ENCODE peak calls at places on chromosomes 1 and 21, in eight cellular contexts. A is GM20000, C is RWPE1, D is kidney epithelial cell, Y is tibial artery, W is BE2C, Q is transverse colon, M is WTC11. F is an unnamed sample.

GRCh38 chr1:206048582-206048981 is 4.4 kb upstream of the RHEX start:
- DNase-seq in D (no peak), Q (peak), M (no peak), C (no peak), A (no peak), W (no peak), Y (no peak), F (no peak)

GRCh38 chr1:87899746-87900145 is 571.1 kb downstream of the LMO4 start:
- DNase-seq in M (no peak), Q (no peak), Y (no peak), W (no peak), D (no peak), A (no peak), C (no peak), F (no peak)

GRCh38 chr1:173201968-173202367 is 5.2 kb downstream of the TNFSF4 start:
- DNase-seq in M (no peak), C (no peak), A (no peak), W (no peak), Q (no peak), Y (no peak), D (no peak), F (no peak)

GRCh38 chr1:57122031-57122430 is 156.2 kb upstream of the C8B start:
- DNase-seq in A (no peak), C (no peak), Y (no peak), D (no peak), M (no peak), Q (no peak), W (no peak), F (no peak)

GRCh38 chr1:30375156-30375555 is 348.2 kb downstream of the MATN1 start:
- DNase-seq in M (no peak), Q (no peak), D (no peak), A (no peak), C (no peak), W (no peak), Y (no peak), F (no peak)

GRCh38 chr1:219427989-219428388 is 184.9 kb downstream of the ZC3H11B start:
- DNase-seq in Y (no peak), Q (no peak), C (no peak), D (no peak), A (no peak), W (no peak), M (no peak), F (no peak)

GRCh38 chr1:184858288-184858687 is 103.6 kb upstream of the EDEM3 start:
- DNase-seq in Q (no peak), A (no peak), W (no peak), C (no peak), Y (no peak), D (no peak), M (no peak), F (no peak)

GRCh38 chr1:50531027-50531426 is 107.8 kb upstream of the DMRTA2 start:
- DNase-seq in Y (no peak), Q (no peak), W (no peak), A (no peak), C (no peak), D (no peak), M (no peak), F (no peak)

GRCh38 chr1:216140650-216141547 is 282.3 kb downstream of the USH2A start:
- DNase-seq in C (no peak), W (no peak), A (no peak), Q (no peak), Y (no peak), D (no peak), M (no peak), F (no peak)

GRCh38 chr1:226404904-226405222 is 3.0 kb downstream of the PARP1 start:
- DNase-seq in W (no peak), C (no peak), Y (no peak), M (peak), A (no peak), D (no peak), Q (no peak), F (no peak)

GRCh38 chr1:6040444-6040843 is 5.2 kb upstream of the KCNAB2 start:
- DNase-seq in D (no peak), W (no peak), Q (no peak), C (no peak), A (no peak), Y (no peak), M (no peak), F (no peak)

GRCh38 chr1:85048296-85049064 is at the start of gene MCOLN3:
- DNase-seq in Y (no peak), Q (peak), D (no peak), W (peak), C (peak), A (peak), M (peak), F (peak)

GRCh38 chr1:209875510-209875909 is 47.7 kb downstream of the UTP25 start:
- DNase-seq in M (peak), C (no peak), Q (no peak), D (no peak), W (peak), Y (no peak), A (no peak), F (no peak)
- TF ChIP-seq CTCF in M (no peak), C (no peak), Q (no peak), D (peak), W (peak), Y (no peak), A (no peak), F (no peak)

GRCh38 chr1:68454534-68454933 is 4.8 kb upstream of the RPE65 start:
- DNase-seq in D (no peak), M (no peak), A (no peak), Y (no peak), W (no peak), C (no peak), Q (no peak), F (no peak)
- TF ChIP-seq CTCF in D (no peak), M (no peak), A (no peak), Y (no peak), W (no peak), C (no peak), Q (no peak), F (no peak)

DNA sequence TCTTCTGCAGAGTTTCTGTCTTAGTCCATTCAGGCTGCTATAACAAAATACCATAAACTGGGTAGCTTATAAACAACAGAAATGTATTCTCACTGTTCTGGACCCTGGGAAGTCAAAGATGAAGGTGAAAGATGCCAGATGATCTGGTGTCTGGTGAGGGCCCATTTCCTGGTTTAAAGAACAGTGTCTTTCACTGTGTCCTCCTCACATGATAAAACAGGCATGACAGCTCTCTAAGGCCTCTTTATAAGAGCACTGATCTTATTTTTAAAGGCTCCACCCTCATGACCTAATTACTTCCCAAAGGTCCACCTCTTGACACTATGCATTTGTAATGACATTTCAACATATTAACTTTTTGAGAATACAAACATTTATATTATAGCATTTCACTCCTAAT is 250.2 kb upstream of the ZRANB2 start:
- DNase-seq in A (no peak), W (no peak), D (no peak), C (no peak), M (no peak), Y (no peak), Q (no peak), F (no peak)
- TF ChIP-seq CTCF in A (no peak), W (no peak), D (no peak), C (no peak), M (no peak), Y (no peak), Q (no peak), F (no peak)

DNA sequence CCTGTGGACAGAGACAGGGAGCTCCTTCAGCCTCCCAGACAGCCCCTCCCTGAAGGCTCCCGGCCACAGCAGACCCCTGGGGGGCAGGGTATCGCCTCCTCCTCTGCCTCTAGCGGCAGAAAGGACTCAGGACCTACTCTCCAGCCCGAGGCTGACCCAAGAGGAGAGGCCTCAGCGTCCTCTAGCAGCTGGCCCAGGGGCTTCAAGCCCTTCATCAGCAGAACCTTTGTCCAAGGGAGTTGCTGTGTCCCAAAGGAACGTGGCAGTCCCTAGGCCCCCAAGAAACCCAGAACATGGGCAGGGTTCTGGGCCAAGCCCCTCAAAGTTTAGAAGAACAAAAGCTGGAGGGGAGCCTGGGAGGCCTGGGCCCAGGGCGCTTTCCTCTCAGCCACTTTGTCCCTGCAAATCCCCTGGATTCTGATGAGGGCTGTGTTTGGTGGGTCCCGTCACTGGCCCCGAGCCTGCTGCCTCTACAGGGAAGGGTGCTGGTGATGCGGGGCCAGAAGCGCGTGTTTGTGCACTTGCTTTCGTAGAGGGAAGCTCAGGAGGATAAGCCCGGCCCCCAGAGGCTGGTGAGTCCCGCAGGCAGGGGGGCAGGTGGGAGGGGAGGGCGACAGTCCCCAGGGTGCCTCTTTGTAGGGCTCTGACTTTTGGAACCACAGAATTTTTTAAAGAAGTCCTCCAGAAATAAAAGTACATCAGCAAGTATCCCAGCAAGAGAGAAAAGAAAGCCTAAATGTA is 13.3 kb downstream of the ITGB2 start:
- DNase-seq in W (no peak), Q (no peak), A (no peak), M (no peak), C (no peak), Y (peak), D (no peak), F (no peak)
- TF ChIP-seq CTCF in W (no peak), Q (no peak), A (no peak), M (no peak), C (no peak), Y (no peak), D (no peak), F (no peak)

GRCh38 chr1:8409107-8409506 is 91.2 kb downstream of the SLC45A1 start:
- DNase-seq in W (no peak), A (no peak), C (no peak), Y (no peak), Q (peak), D (no peak), M (no peak), F (no peak)
- TF ChIP-seq CTCF in W (peak), A (no peak), C (peak), Y (peak), Q (peak), D (peak), M (no peak), F (peak)

GRCh38 chr1:101520302-101520701 is 283.5 kb downstream of the S1PR1 start:
- DNase-seq in Q (peak), M (peak), A (peak), W (peak), C (peak), D (no peak), Y (no peak), F (peak)
- TF ChIP-seq CTCF in Q (peak), M (peak), A (peak), W (peak), C (peak), D (peak), Y (peak), F (peak)